ENCODE peak calls at places on chromosomes 5 and 9, in seven cellular contexts. V is endothelial cell of umbilical vein, L is HL-60, C is breast epithelium, S is GM12878, J is GM23338, F is transverse colon. O is an unnamed sample.

GRCh38 chr9:84230355-84231136 is 110.0 kb downstream of the SLC28A3 start:
- DNase-seq in F (no peak), J (no peak), S (no peak), C (no peak), V (no peak), L (no peak), O (no peak)

GRCh38 chr5:21680661-21681060 is 1172.5 kb downstream of the CDH12 start:
- DNase-seq in S (no peak), F (no peak), V (no peak), L (no peak), J (no peak), C (no peak), O (no peak)

GRCh38 chr5:73114029-73114688 is 6.2 kb upstream of the TMEM171 start:
- DNase-seq in S (no peak), V (no peak), F (no peak), J (no peak), C (no peak), L (no peak), O (no peak)

GRCh38 chr5:1366514-1366913 is 21.6 kb upstream of the CLPTM1L start:
- DNase-seq in F (no peak), L (no peak), S (peak), C (no peak), J (no peak), V (no peak), O (no peak)

GRCh38 chr5:109876941-109877669 is 187.4 kb downstream of the MAN2A1 start:
- DNase-seq in J (no peak), V (no peak), L (no peak), C (no peak), F (no peak), S (no peak), O (peak)

GRCh38 chr9:137502008-137502913 is 43.1 kb upstream of the NSMF start:
- DNase-seq in L (no peak), C (no peak), V (no peak), S (no peak), J (no peak), F (no peak), O (no peak)

GRCh38 chr5:42915306-42915866 is 103.7 kb upstream of the SELENOP start:
- DNase-seq in C (no peak), L (no peak), S (no peak), J (no peak), V (no peak), F (no peak), O (no peak)

GRCh38 chr5:14664270-14665109 is at the start of gene OTULIN:
- DNase-seq in F (peak), V (peak), L (peak), C (peak), J (peak), S (peak), O (peak)

GRCh38 chr5:14109041-14109747 is 33.9 kb upstream of the TRIO start:
- DNase-seq in J (no peak), V (no peak), F (peak), C (no peak), S (peak), L (no peak), O (no peak)

GRCh38 chr5:22514231-22514630 is 338.9 kb downstream of the CDH12 start:
- DNase-seq in J (no peak), V (no peak), L (no peak), S (no peak), F (no peak), C (no peak), O (no peak)

GRCh38 chr5:66742083-66742895 is 146.1 kb downstream of the MAST4 start:
- DNase-seq in J (peak), S (no peak), V (no peak), C (no peak), F (peak), L (no peak), O (no peak)

GRCh38 chr5:124655943-124656459 is 90.4 kb downstream of the ZNF608 start:
- DNase-seq in L (no peak), S (no peak), C (no peak), F (peak), J (no peak), V (peak), O (no peak)

GRCh38 chr5:145752947-145753346 is 82.2 kb downstream of the PRELID2 start:
- DNase-seq in V (peak), S (no peak), C (no peak), L (no peak), F (no peak), J (no peak), O (no peak)

GRCh38 chr9:134568756-134569155 is 72.8 kb upstream of the COL5A1 start:
- DNase-seq in C (no peak), J (no peak), L (no peak), S (no peak), F (no peak), V (no peak), O (no peak)

GRCh38 chr9:6142816-6143454 is 72.7 kb upstream of the IL33 start:
- DNase-seq in L (no peak), J (no peak), S (no peak), F (no peak), V (no peak), C (no peak), O (no peak)
- TF ChIP-seq CTCF in L (no peak), J (no peak), S (no peak), F (no peak), V (no peak), C (no peak), O (no peak)

GRCh38 chr5:172065431-172066065 is 59.1 kb upstream of the FBXW11 start:
- DNase-seq in F (no peak), V (no peak), L (no peak), S (no peak), J (no peak), C (peak), O (no peak)
- TF ChIP-seq POLR2AphosphoS5 in F (no peak), V (no peak), L (no peak), S (no peak), J (no peak), C (no peak), O (no peak)

DNA sequence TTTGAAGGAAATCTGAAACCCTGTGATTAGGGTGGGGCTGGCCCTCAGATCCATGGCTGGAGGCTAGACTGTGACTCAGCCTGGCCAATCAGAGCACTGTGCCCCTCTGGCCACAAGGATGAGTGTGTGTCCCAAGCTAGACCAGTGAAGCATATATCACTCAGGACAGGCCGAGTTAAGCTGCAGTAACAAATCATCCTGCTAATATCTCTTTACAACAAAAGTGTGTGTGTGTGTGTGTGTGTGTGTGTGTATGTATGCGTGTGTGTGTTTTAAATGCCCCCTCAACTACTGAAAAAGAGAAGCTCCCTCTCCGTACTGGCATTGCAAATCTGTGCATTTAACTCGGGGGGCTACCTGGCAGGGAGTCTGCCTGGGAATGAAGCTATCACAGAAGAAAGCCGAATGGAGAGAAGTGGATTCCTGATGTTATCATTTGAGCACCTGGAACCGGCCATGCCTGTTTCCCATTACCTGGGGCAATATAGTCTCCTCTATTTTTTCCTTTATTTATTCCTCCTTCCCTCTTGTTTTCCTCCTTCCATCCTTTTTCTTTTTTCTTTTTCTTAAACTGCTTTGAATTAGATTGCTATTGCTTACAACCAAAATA is 25.6 kb downstream of the STC2 start:
- DNase-seq in J (peak), F (no peak), L (no peak), C (no peak), V (no peak), S (no peak), O (no peak)
- TF ChIP-seq CTCF in J (no peak), F (no peak), L (no peak), C (no peak), V (no peak), S (no peak), O (no peak)

GRCh38 chr5:98458004-98458403 is 315.5 kb upstream of the RGMB start:
- DNase-seq in S (no peak), J (no peak), V (no peak), C (no peak), L (no peak), F (no peak), O (no peak)
- TF ChIP-seq POLR2AphosphoS5 in S (no peak), J (no peak), V (no peak), C (no peak), L (no peak), F (no peak), O (no peak)

DNA sequence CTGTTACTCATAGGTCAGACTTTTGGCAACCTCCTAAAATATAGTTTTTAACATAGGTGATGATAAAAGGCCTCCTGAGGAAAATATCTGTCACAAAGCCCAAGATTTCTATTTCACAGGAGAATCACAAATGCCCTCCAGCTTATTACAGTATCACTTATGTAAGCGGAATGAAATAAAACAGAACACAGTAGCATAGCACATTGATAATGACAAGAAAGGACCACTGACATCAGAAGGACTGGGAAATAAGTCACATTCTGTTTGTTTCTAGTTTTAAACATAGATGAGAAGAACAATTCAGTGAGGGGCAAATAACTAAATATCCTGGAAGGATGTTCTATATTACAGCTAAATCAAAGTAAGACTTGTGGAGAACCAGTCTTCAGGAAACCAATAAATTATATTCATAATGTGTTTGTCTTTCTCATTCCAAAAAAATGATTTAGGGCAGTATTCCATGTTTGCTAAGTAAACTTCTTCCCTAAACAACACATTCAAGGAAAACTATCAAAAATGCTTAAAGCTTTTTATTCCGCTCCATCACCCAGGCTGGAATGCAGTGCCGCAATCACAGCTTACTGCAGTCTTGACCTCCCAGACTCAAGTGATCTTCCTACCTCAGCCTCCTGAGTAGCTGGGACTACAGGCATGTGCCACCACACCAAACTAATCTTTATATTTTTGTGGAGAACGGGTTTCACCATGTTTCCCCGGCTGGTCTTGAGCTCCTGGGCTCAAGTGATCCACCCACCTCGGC is 20.8 kb upstream of the CTNNAL1 start:
- DNase-seq in F (no peak), J (no peak), L (no peak), C (no peak), S (no peak), V (no peak), O (no peak)
- TF ChIP-seq CTCF in F (no peak), J (no peak), L (no peak), C (no peak), S (no peak), V (no peak), O (no peak)

GRCh38 chr9:136482793-136483588 is at the start of gene SEC16A:
- DNase-seq in L (peak), S (peak), J (peak), V (peak), C (peak), F (peak), O (peak)

GRCh38 chr9:136482046-136482792 is 621 bp downstream of the SEC16A start:
- DNase-seq in F (peak), S (no peak), J (peak), C (no peak), V (peak), L (peak), O (peak)

GRCh38 chr9:136485049-136485647 is 2.3 kb upstream of the SEC16A start:
- DNase-seq in S (no peak), V (peak), F (peak), C (peak), L (peak), J (peak), O (peak)

GRCh38 chr9:136484153-136485048 is 1.6 kb upstream of the SEC16A start:
- DNase-seq in J (no peak), V (no peak), L (no peak), F (peak), S (no peak), C (peak), O (peak)

GRCh38 chr9:136483589-136484152 is 831 bp upstream of the SEC16A start:
- DNase-seq in V (peak), F (peak), L (peak), S (peak), C (peak), J (peak), O (peak)
- TF ChIP-seq POLR2AphosphoS5 in V (peak), F (peak), L (peak), S (no peak), C (peak), J (peak), O (peak)

DNA sequence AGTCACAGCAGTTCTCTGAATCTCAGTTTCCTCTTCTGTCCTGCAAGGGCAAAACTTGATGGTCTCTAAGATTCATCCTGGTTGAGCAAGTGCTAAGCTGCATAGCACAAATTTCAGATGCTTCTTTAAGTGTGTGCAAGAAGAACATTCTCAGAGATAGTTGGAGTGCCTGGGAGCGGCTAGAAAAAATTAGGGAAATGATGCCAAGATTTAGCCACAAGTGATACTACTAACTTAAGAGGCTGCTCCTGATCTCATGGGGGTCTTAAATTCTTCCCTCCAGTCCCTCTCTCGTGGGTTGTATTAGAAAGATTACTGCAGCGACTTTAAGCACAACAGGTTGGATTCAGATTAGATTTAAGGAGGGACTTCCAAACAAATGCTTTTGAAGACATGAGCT is 24.2 kb downstream of the INSYN2B start:
- DNase-seq in V (no peak), F (no peak), L (no peak), C (no peak), S (no peak), J (no peak), O (no peak)
- TF ChIP-seq CTCF in V (no peak), F (no peak), L (no peak), C (no peak), S (no peak), J (no peak), O (no peak)

O was measured in upper lobe of left lung.